ENCODE peak calls at places on chromosomes 11 and 22, in five cellular contexts. One of them, this sample, is unnamed.

GRCh38 chr11:97615541-97615940 is 1225.7 kb downstream of the JRKL start:
- DNase-seq in H7: no peak
- DNase-seq in AG04450: no peak
- DNase-seq in A549: no peak
- DNase-seq in T follicular helper cell: no peak
- DNase-seq in this sample: no peak

GRCh38 chr22:50192825-50193204 is 7.1 kb downstream of the TRABD start:
- DNase-seq in T follicular helper cell: peak
- DNase-seq in A549: no peak
- DNase-seq in H7: no peak
- DNase-seq in AG04450: no peak
- DNase-seq in this sample: no peak

GRCh38 chr11:110031171-110031570 is 62.0 kb upstream of the ZC3H12C start:
- DNase-seq in H7: no peak
- DNase-seq in T follicular helper cell: no peak
- DNase-seq in A549: no peak
- DNase-seq in AG04450: no peak
- DNase-seq in this sample: peak

GRCh38 chr22:30054067-30054763 is 26.0 kb upstream of the HORMAD2 start:
- DNase-seq in T follicular helper cell: no peak
- DNase-seq in H7: no peak
- DNase-seq in A549: no peak
- DNase-seq in AG04450: no peak
- DNase-seq in this sample: no peak

GRCh38 chr11:129704831-129705230 is 110.8 kb upstream of the TMEM45B start:
- DNase-seq in A549: no peak
- DNase-seq in T follicular helper cell: no peak
- DNase-seq in H7: no peak
- DNase-seq in AG04450: no peak
- DNase-seq in this sample: no peak

GRCh38 chr22:20164863-20165262 is 14.0 kb upstream of the CCDC188 start:
- DNase-seq in T follicular helper cell: no peak
- DNase-seq in AG04450: no peak
- DNase-seq in H7: no peak
- DNase-seq in A549: no peak
- DNase-seq in this sample: no peak

GRCh38 chr22:42662114-42663021 is 13.2 kb upstream of the CYB5R3 start:
- DNase-seq in H7: peak
- DNase-seq in T follicular helper cell: peak
- DNase-seq in A549: peak
- DNase-seq in AG04450: no peak
- DNase-seq in this sample: no peak

GRCh38 chr11:86240164-86240563 is 4.4 kb upstream of the EED start:
- DNase-seq in T follicular helper cell: no peak
- DNase-seq in H7: no peak
- DNase-seq in A549: no peak
- DNase-seq in AG04450: no peak
- DNase-seq in this sample: no peak

GRCh38 chr22:40332319-40332781 is 13.9 kb upstream of the ADSL start:
- DNase-seq in AG04450: peak
- DNase-seq in A549: no peak
- DNase-seq in T follicular helper cell: no peak
- DNase-seq in H7: peak
- DNase-seq in this sample: no peak

GRCh38 chr11:18285841-18286240 is 19.8 kb downstream of the SAA1 start:
- DNase-seq in AG04450: no peak
- DNase-seq in T follicular helper cell: no peak
- DNase-seq in A549: no peak
- DNase-seq in H7: no peak
- DNase-seq in this sample: peak

GRCh38 chr11:71184421-71185210 is 67.8 kb downstream of the SHANK2 start:
- DNase-seq in H7: no peak
- DNase-seq in A549: no peak
- DNase-seq in AG04450: no peak
- DNase-seq in T follicular helper cell: no peak
- DNase-seq in this sample: no peak

GRCh38 chr11:131483877-131484276 is 113.5 kb downstream of the NTM start:
- DNase-seq in H7: no peak
- DNase-seq in A549: no peak
- DNase-seq in AG04450: no peak
- DNase-seq in T follicular helper cell: no peak
- DNase-seq in this sample: no peak

GRCh38 chr11:35842958-35843357 is 100.9 kb upstream of the LDLRAD3 start:
- DNase-seq in T follicular helper cell: no peak
- DNase-seq in H7: no peak
- DNase-seq in AG04450: no peak
- DNase-seq in A549: no peak
- DNase-seq in this sample: no peak

GRCh38 chr11:18765554-18765953 is 26.0 kb downstream of the PTPN5 start:
- DNase-seq in AG04450: no peak
- DNase-seq in T follicular helper cell: no peak
- DNase-seq in H7: no peak
- DNase-seq in A549: no peak
- DNase-seq in this sample: no peak

GRCh38 chr11:26976389-26976788 is 17.5 kb upstream of the FIBIN start:
- DNase-seq in AG04450: peak
- DNase-seq in T follicular helper cell: no peak
- DNase-seq in A549: no peak
- DNase-seq in H7: no peak
- DNase-seq in this sample: no peak